ENCODE peak calls at places on chromosomes 16 and 17, in nine cellular contexts. W, J, S, T, V, G, U, K and N are unnamed samples.

GRCh38 chr17:28057731-28058246 is 15.3 kb downstream of the NLK start:
- DNase-seq in J (no peak), V (no peak), S (no peak), U (no peak), K (no peak), T (no peak), G (no peak), W (no peak), N (no peak)

GRCh38 chr16:55710466-55710865 is 54.7 kb downstream of the SLC6A2 start:
- DNase-seq in U (no peak), W (no peak), K (no peak), V (no peak), T (no peak), S (no peak), J (no peak), G (no peak), N (no peak)

GRCh38 chr16:80656731-80657150 is 115.9 kb downstream of the DYNLRB2 start:
- DNase-seq in U (no peak), W (no peak), G (no peak), V (no peak), T (no peak), J (no peak), K (no peak), S (no peak), N (no peak)

GRCh38 chr17:9271989-9272388 is 250.7 kb downstream of the NTN1 start:
- DNase-seq in W (no peak), G (no peak), V (no peak), U (no peak), J (no peak), S (no peak), K (no peak), T (no peak), N (no peak)

GRCh38 chr16:81265658-81266451 is 27.4 kb downstream of the BCO1 start:
- DNase-seq in T (peak; percentile 93), J (peak; percentile 54), K (peak; percentile 91), S (peak; percentile 95), W (peak; percentile 45), V (peak; percentile 66), G (peak; percentile 85), U (peak; percentile 84), N (no peak)

GRCh38 chr16:86680137-86680536 is 101.8 kb downstream of the FOXL1 start:
- DNase-seq in J (no peak), S (peak; percentile 48), V (no peak), W (no peak), T (no peak), G (no peak), K (no peak), U (no peak), N (no peak)

GRCh38 chr17:22459331-22459952 is 767.1 kb downstream of the KCNJ18 start:
- DNase-seq in T (no peak), K (no peak), V (no peak), G (no peak), U (no peak), W (no peak), J (no peak), S (no peak), N (no peak)

GRCh38 chr17:78416791-78417530 is 38.5 kb downstream of the PGS1 start:
- DNase-seq in U (peak; percentile 44), S (peak; percentile 85), J (no peak), T (no peak), V (no peak), W (peak; percentile 60), K (no peak), G (peak; percentile 42), N (peak; percentile 57)

GRCh38 chr17:66715745-66716156 is 119.2 kb upstream of the CACNG5 start:
- DNase-seq in W (peak; percentile 57), V (no peak), U (no peak), T (no peak), G (no peak), S (no peak), J (no peak), K (no peak), N (no peak)

GRCh38 chr16:20001856-20002707 is 71.6 kb downstream of the GPR139 start:
- DNase-seq in V (no peak), W (peak; percentile 3), K (no peak), J (no peak), T (no peak), U (no peak), S (no peak), G (peak; percentile 28), N (no peak)

GRCh38 chr16:48102083-48103008 is 53.4 kb downstream of the ABCC12 start:
- DNase-seq in G (no peak), J (no peak), K (no peak), V (no peak), S (no peak), W (no peak), U (no peak), T (no peak), N (no peak)

GRCh38 chr17:74245818-74246204 is 28.2 kb upstream of the DNAI2 start:
- DNase-seq in T (no peak), U (no peak), K (no peak), G (no peak), V (no peak), J (no peak), W (no peak), S (no peak), N (no peak)

GRCh38 chr17:53631486-53631885 is 191.2 kb upstream of the KIF2B start:
- DNase-seq in K (no peak), T (no peak), S (no peak), W (no peak), U (no peak), J (no peak), V (no peak), G (no peak), N (no peak)

GRCh38 chr16:50695017-50696000 is 1.9 kb downstream of the NOD2 start:
- DNase-seq in V (no peak), U (no peak), W (peak; percentile 71), S (no peak), G (no peak), J (no peak), K (no peak), T (no peak), N (no peak)

GRCh38 chr16:50697881-50698767 is 4.7 kb downstream of the NOD2 start:
- DNase-seq in J (no peak), W (peak; percentile 52), G (peak; percentile 40), K (no peak), T (peak; percentile 40), S (no peak), V (peak; percentile 59), U (peak; percentile 27), N (peak; percentile 51)

GRCh38 chr16:50696126-50696525 is 2.7 kb downstream of the NOD2 start:
- DNase-seq in U (no peak), G (no peak), K (no peak), J (no peak), S (no peak), T (no peak), W (no peak), V (no peak), N (no peak)

GRCh38 chr16:50697421-50697715 is 4.0 kb downstream of the NOD2 start:
- DNase-seq in W (no peak), T (no peak), V (peak; percentile 65), S (no peak), U (no peak), G (no peak), K (no peak), J (no peak), N (no peak)

DNA sequence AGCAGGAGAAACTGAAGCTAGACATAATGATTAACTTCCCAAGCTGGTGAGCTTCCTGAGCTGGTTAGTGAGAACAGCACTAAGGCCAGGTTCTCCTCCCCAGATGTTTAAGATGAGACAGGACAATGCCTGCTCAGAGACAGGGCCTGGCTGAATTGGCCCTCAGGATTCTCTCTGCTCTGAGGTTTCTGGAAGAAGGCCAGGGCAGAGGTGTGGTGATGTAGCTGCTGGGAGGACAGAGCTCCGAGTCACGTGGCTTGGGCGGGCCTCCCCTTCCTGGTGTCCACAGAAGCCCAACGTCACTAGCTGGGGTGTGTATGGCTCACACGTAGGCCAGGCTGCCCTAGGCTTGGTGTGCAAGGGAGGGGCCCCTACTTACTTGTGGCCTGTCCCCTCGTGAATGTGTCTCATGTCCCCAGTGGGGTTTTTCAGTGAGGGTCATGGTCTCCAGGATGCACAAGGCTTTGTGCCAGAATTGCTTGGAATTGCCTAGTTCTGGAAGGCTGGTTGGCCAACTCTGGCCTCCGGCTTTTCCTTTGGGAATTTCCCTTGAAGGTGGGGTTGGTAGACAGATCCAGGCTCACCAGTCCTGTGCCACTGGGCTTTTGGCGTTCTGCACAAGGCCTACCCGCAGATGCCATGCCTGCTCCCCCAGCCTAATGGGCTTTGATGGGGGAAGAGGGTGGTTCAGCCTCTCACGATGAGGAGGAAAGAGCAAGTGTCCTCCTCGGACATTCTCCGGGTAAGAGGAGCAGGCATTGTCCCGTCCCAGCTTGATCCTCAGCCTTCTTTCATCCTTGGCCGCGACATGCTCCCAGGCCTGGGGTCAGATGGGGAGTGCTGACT is 3.4 kb downstream of the NOD2 start:
- DNase-seq in W (peak; percentile 83), S (peak; percentile 91), G (peak; percentile 91), V (peak; percentile 94), U (peak; percentile 62), T (peak; percentile 77), K (peak; percentile 51), J (peak; percentile 73), N (peak; percentile 70)
- TF ChIP-seq POLR2A in W (no peak), S (no peak), G (no peak), V (no peak), U (no peak), T (no peak), K (no peak), J (peak; percentile 30), N (peak; percentile 7)

DNA sequence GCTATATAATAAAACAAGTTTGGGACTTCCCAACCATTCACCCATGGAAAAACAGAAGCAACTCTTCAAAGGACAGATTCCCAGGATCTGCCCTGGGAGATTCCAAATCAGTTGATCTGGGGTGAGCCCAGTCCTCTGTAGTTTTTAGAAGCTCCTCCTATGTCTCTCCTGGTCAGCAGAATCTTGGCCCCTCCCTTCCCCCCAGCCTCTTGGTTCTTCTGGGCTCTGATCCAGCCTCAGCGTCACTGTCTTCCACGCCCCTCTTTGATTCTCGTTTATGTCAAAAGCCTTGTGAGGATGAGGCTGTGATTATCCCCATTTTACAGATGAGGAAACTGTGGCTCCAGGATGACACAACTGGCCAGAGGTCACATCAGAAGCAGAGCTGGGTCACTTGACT is 903 bp upstream of the CDH5 start:
- DNase-seq in U (peak; percentile 39), G (peak; percentile 26), V (no peak), K (peak; percentile 71), J (peak; percentile 44), S (no peak), W (peak; percentile 13), T (no peak), N (no peak)
- TF ChIP-seq CTCF in U (no peak), G (no peak), V (no peak), K (no peak), J (no peak), S (no peak), W (no peak), T (no peak), N (no peak)

DNA sequence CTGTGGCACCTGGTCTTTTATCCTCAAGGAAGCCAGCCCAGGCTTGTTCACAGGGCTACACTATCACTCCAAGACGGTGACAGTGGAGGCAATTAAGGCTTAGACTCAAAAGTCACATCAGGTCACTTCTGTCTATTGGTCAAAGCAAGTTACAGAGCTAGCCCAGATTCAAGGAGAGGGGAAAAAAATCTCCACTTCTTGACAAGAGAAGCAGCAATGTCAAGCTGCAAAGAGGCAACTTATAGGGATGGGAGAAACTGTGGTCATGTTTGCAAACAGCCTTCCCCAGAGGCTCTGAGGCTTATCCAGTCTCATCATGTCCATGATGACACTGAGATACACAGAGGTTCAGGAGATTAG is 31.6 kb downstream of the SERPINF1 start:
- DNase-seq in U (peak; percentile 5), V (no peak), J (no peak), S (peak; percentile 17), T (no peak), G (no peak), W (no peak), K (no peak), N (peak; percentile 42)
- H3K4me1 ChIP-seq in U (no peaks in the 10 kb centered on the region), V (peaks cover 20% of the 10 kb centered on the region), J (peaks cover 12% of the 10 kb centered on the region), S (no peaks in the 10 kb centered on the region), T (no peaks in the 10 kb centered on the region), G (peaks cover 23% of the 10 kb centered on the region), W (peaks cover 9% of the 10 kb centered on the region), K (no peaks in the 10 kb centered on the region), N (no peaks in the 10 kb centered on the region)

GRCh38 chr16:23640959-23641765 is at the start of the genes DCTN5 and PALB2:
- DNase-seq in T (peak; percentile 94), G (peak; percentile 94), V (peak; percentile 95), W (peak; percentile 95), K (peak; percentile 88), J (peak; percentile 83), S (peak; percentile 96), U (peak; percentile 91), N (peak; percentile 93)
- TF ChIP-seq POLR2A in T (no peak), G (peak; percentile 45), V (peak; percentile 35), W (no peak), K (no peak), J (peak; percentile 43), S (no peak), U (peak; percentile 34), N (peak; percentile 52)